ENCODE peak calls at places on chromosome 17, in five cellular contexts. M, Q, E, L and H are unnamed samples.
A peak's percentile ranks its signal among the peaks of the same experiment; 100 is the strongest.

GRCh38 chr17:45432405-45433113 is at the start of gene ARHGAP27:
- DNase-seq in M (peak; percentile 77), Q (peak; percentile 44), E (peak; percentile 54), L (peak; percentile 29), H (peak; percentile 69)

GRCh38 chr17:8436169-8436932 is 667 bp downstream of the NDEL1 start:
- DNase-seq in Q (peak; percentile 82), E (peak; percentile 69), M (peak; percentile 71), L (peak; percentile 65), H (peak; percentile 70)

GRCh38 chr17:43831633-43832032 is 1.3 kb downstream of the MPP3 start:
- DNase-seq in L (no peak), E (no peak), Q (no peak), M (peak; percentile 76), H (peak; percentile 66)

GRCh38 chr17:19579192-19579668 is 45.6 kb downstream of the SLC47A1 start:
- DNase-seq in M (no peak), L (no peak), E (no peak), Q (no peak), H (no peak)

GRCh38 chr17:10844667-10845387 is 6.9 kb upstream of the PIRT start:
- DNase-seq in L (peak; percentile 70), Q (peak; percentile 74), E (peak; percentile 90), M (peak; percentile 74), H (peak; percentile 78)

GRCh38 chr17:45313927-45314760 is 2.7 kb downstream of the MAP3K14 start:
- DNase-seq in M (no peak), L (peak; percentile 53), Q (no peak), E (no peak), H (no peak)

GRCh38 chr17:65730711-65731169 is 169.3 kb upstream of the AXIN2 start:
- DNase-seq in Q (no peak), M (no peak), E (no peak), L (no peak), H (no peak)

GRCh38 chr17:48241770-48242497 is 134.4 kb downstream of the SNX11 start:
- DNase-seq in L (no peak), M (no peak), E (no peak), Q (no peak), H (no peak)

GRCh38 chr17:19724501-19725420 is 8.4 kb upstream of the SLC47A2 start:
- DNase-seq in E (peak; percentile 70), L (no peak), M (peak; percentile 65), Q (peak; percentile 47), H (peak; percentile 47)

GRCh38 chr17:50265690-50266306 is 8.5 kb upstream of the TMEM92 start:
- DNase-seq in L (no peak), M (no peak), Q (no peak), E (no peak), H (no peak)

DNA sequence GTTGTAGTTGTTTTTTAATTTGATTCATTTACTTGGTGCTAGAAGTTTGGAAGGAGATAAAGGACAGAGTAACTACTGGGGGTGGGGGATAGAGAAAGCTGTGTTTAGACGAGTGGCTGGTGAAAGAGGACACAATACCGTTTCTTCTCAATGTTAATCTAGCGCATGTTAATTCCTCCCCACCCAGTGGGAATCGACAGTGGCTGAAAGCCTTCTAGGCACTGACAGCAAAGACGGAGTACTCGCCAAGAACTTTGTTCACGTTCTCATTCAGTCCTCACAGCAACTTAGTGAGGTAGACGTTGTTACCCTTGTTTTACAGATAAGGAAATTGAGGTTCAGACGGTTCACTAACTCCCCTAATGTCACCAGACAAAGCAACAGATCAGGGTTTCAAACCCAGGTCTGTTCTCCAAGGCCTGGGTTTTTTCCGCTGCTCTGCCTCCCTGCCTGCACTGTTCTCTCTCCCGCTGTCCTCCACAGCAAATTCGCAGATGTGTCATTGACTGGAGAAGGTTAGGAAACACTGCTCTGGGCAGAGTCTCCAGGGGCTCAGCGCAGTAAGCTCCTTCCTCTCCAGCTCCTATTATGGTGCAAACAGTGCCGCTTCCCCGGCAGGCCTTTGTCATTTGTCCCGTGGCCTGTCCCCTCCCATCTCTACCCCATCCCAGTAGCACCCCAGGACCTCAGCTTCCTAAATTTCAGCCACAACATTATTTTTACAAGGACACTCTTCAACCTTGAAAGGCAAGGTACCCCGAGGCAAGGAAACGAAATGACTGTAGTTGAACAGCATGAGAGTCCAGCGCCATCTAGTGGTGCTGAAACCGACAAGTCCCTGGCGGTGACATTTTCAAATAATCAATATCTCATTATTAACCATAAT is 16.9 kb downstream of the MRPS23 start:
- DNase-seq in Q (peak; percentile 67), M (peak; percentile 55), L (peak; percentile 75), E (peak; percentile 75), H (peak; percentile 62)
- H3K4me3 ChIP-seq in Q (no peak overlapping the region), M (peak overlapping the region; percentile 53), L (no peak overlapping the region), E (peak overlapping the region; percentile 39), H (no peak overlapping the region)

GRCh38 chr17:22599322-22599721 is 907.0 kb downstream of the KCNJ18 start:
- DNase-seq in L (no peak), E (no peak), Q (no peak), M (no peak), H (no peak)
- H3K27ac ChIP-seq in L (no peak overlapping the region), E (no peak overlapping the region), Q (no peak overlapping the region), M (no peak overlapping the region), H (no peak overlapping the region)

GRCh38 chr17:76202516-76202915 is 37.8 kb downstream of the RNF157 start:
- DNase-seq in E (no peak), M (no peak), Q (no peak), L (no peak), H (no peak)
- H3K4me1 ChIP-seq in E (peaks cover 5% of the 10 kb centered on the region), M (peaks cover 33% of the 10 kb centered on the region), Q (no peaks in the 10 kb centered on the region), L (peaks cover 4% of the 10 kb centered on the region), H (peaks cover 5% of the 10 kb centered on the region)

GRCh38 chr17:1959871-1960569 is 65.1 kb downstream of the RTN4RL1 start:
- DNase-seq in L (no peak), E (no peak), Q (no peak), M (no peak), H (no peak)
- H3K4me3 ChIP-seq in L (no peak overlapping the region), E (no peak overlapping the region), Q (no peak overlapping the region), M (no peak overlapping the region), H (no peak overlapping the region)

DNA sequence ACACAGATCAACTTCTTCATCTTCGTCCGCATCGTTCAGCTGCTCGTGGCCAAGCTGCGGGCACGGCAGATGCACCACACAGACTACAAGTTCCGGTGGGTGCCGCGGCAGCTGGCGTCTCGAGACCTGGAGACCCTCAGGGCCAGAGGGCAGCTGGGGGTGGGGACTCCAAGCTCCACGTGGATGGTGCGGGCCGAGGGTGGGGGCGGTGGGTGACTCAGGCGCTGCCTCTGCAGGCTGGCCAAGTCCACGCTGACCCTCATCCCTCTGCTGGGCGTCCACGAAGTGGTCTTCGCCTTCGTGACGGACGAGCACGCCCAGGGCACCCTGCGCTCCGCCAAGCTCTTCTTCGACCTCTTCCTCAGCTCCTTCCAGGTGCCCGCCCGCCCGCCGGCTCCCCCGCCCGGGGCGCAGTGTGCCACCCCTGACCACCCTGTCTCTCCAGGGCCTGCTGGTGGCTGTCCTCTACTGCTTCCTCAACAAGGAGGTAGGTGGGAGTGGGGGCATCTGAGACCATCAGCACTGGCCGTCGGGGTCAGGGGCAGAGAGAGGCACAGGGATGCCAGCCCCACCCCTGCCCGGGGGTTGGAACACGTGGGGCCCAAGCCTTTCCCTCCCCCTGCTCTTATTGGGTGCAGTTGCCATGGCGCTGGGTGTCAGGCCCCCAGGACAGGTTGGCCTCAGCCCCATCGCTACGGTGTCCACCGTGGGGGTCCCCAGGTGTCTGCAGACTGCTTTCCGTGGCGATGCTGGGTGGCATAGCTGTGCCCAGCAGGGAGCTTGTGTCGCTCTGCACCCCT is 8.8 kb downstream of the GCGR start:
- DNase-seq in L (no peak), Q (peak; percentile 33), E (no peak), M (no peak), H (no peak)
- H3K27ac ChIP-seq in L (no peak overlapping the region), Q (no peak overlapping the region), E (no peak overlapping the region), M (no peak overlapping the region), H (no peak overlapping the region)

GRCh38 chr17:80857721-80858171 is 133.9 kb upstream of the CHMP6 start:
- DNase-seq in Q (no peak), M (no peak), E (no peak), L (no peak), H (no peak)
- H3K4me1 ChIP-seq in Q (no peaks in the 10 kb centered on the region), M (peaks cover 39% of the 10 kb centered on the region), E (peaks cover 45% of the 10 kb centered on the region), L (no peaks in the 10 kb centered on the region), H (peaks cover 3% of the 10 kb centered on the region)

GRCh38 chr17:14775761-14776492 is 475.0 kb downstream of the HS3ST3B1 start:
- DNase-seq in Q (no peak), M (no peak), E (no peak), L (no peak), H (no peak)

GRCh38 chr17:14768923-14769322 is 468.0 kb downstream of the HS3ST3B1 start:
- DNase-seq in M (no peak), E (no peak), Q (no peak), L (peak; percentile 22), H (no peak)

GRCh38 chr17:14774774-14775173 is 473.9 kb downstream of the HS3ST3B1 start:
- DNase-seq in L (no peak), M (no peak), Q (no peak), E (no peak), H (no peak)

GRCh38 chr17:14771543-14771942 is 470.7 kb downstream of the HS3ST3B1 start:
- DNase-seq in E (no peak), L (no peak), M (no peak), Q (no peak), H (no peak)

GRCh38 chr17:14772776-14773175 is 471.9 kb downstream of the HS3ST3B1 start:
- DNase-seq in E (no peak), Q (no peak), M (no peak), L (no peak), H (no peak)
- H3K4me3 ChIP-seq in E (no peak overlapping the region), Q (no peak overlapping the region), M (no peak overlapping the region), L (no peak overlapping the region), H (no peak overlapping the region)

GRCh38 chr17:5703736-5704135 is 119.4 kb upstream of the NLRP1 start:
- DNase-seq in E (no peak), M (no peak), Q (no peak), L (no peak), H (no peak)
- H3K27ac ChIP-seq in E (no peak overlapping the region), M (no peak overlapping the region), Q (no peak overlapping the region), L (no peak overlapping the region), H (no peak overlapping the region)

GRCh38 chr17:75087182-75087557 is 584 bp upstream of the SLC16A5 start:
- DNase-seq in L (no peak), M (no peak), E (no peak), Q (no peak), H (no peak)
- H3K4me1 ChIP-seq in L (peaks cover 19% of the 10 kb centered on the region), M (peaks cover 55% of the 10 kb centered on the region), E (peaks cover 71% of the 10 kb centered on the region), Q (no peaks in the 10 kb centered on the region), H (peaks cover 26% of the 10 kb centered on the region)